ENCODE peak calls at places on chromosomes 2 and 18, in ten cellular contexts. E, Z, G, T, R, L, Q, U, P and O are unnamed samples.

GRCh38 chr18:21786526-21786925 is 45.9 kb downstream of the MIB1 start:
- DNase-seq in E (no peak), Z (no peak), G (no peak), T (no peak), R (no peak), L (no peak), Q (no peak), U (no peak), P (no peak), O (no peak)

GRCh38 chr2:239002960-239003932 is 155.4 kb downstream of the TWIST2 start:
- DNase-seq in E (peak), Z (no peak), G (peak), T (peak), R (no peak), L (no peak), Q (no peak), U (peak), P (no peak), O (no peak)

GRCh38 chr2:119888673-119889072 is 124.2 kb upstream of the EPB41L5 start:
- DNase-seq in E (no peak), Z (no peak), G (no peak), T (no peak), R (no peak), L (no peak), Q (no peak), U (peak), P (no peak), O (no peak)

GRCh38 chr2:166234112-166234846 is 106.5 kb upstream of the SCN1A start:
- DNase-seq in E (no peak), Z (no peak), G (no peak), T (no peak), R (no peak), L (peak), Q (no peak), U (peak), P (no peak), O (no peak)

GRCh38 chr2:59458862-59459261 is 1094.6 kb downstream of the BCL11A start:
- DNase-seq in E (no peak), Z (no peak), G (peak), T (no peak), R (no peak), L (no peak), Q (no peak), U (no peak), P (no peak), O (no peak)

GRCh38 chr2:65940856-65941255 is 494.1 kb upstream of the MEIS1 start:
- DNase-seq in E (no peak), Z (no peak), G (no peak), T (no peak), R (no peak), L (no peak), Q (no peak), U (no peak), P (no peak), O (no peak)

GRCh38 chr2:113992090-113992489 is 102.2 kb downstream of the ACTR3 start:
- DNase-seq in E (no peak), Z (no peak), G (no peak), T (no peak), R (no peak), L (no peak), Q (no peak), U (peak), P (no peak), O (no peak)

GRCh38 chr18:23635283-23636040 is 27.2 kb downstream of the ANKRD29 start:
- DNase-seq in E (no peak), Z (no peak), G (peak), T (no peak), R (no peak), L (no peak), Q (no peak), U (peak), P (no peak), O (no peak)

GRCh38 chr2:35298493-35298892 is 1057.1 kb upstream of the CRIM1 start:
- DNase-seq in E (no peak), Z (no peak), G (no peak), T (no peak), R (no peak), L (peak), Q (no peak), U (peak), P (no peak), O (no peak)

GRCh38 chr2:108390340-108390739 is 12.6 kb downstream of the SULT1C4 start:
- DNase-seq in E (no peak), Z (no peak), G (no peak), T (no peak), R (no peak), L (no peak), Q (no peak), U (no peak), P (no peak), O (no peak)

GRCh38 chr2:70978388-70979357 is at the start of gene ANKRD53:
- DNase-seq in E (peak), Z (no peak), G (peak), T (peak), R (peak), L (no peak), Q (no peak), U (peak), P (peak), O (peak)

GRCh38 chr2:24971300-24971549 is 530 bp downstream of the DNAJC27 start:
- DNase-seq in E (no peak), Z (no peak), G (no peak), T (no peak), R (no peak), L (no peak), Q (no peak), U (no peak), P (no peak), O (no peak)

GRCh38 chr2:181947273-181947672 is 38.4 kb upstream of the PPP1R1C start:
- DNase-seq in E (no peak), Z (no peak), G (no peak), T (no peak), R (no peak), L (no peak), Q (no peak), U (no peak), P (no peak), O (no peak)
- H3K4me3 ChIP-seq in E (no peak), Z (no peak), G (no peak), T (no peak), R (no peak), L (no peak), Q (no peak), U (no peak), P (no peak), O (no peak)

GRCh38 chr18:77321823-77322805 is 72.5 kb downstream of the GALR1 start:
- DNase-seq in E (peak), Z (no peak), G (no peak), T (no peak), R (no peak), L (no peak), Q (no peak), U (no peak), P (no peak), O (no peak)
- H3K4me3 ChIP-seq in E (no peak), Z (no peak), G (no peak), T (no peak), R (no peak), L (no peak), Q (no peak), U (no peak), P (no peak), O (no peak)

GRCh38 chr2:8552264-8552913 is 129.5 kb upstream of the ID2 start:
- DNase-seq in E (peak), Z (no peak), G (no peak), T (no peak), R (peak), L (no peak), Q (no peak), U (no peak), P (peak), O (peak)
- H3K4me3 ChIP-seq in E (no peak), Z (no peak), G (no peak), T (no peak), R (no peak), L (no peak), Q (no peak), U (no peak), P (no peak), O (no peak)

GRCh38 chr2:241508240-241508509 is 209 bp downstream of the STK25 start:
- DNase-seq in E (no peak), Z (no peak), G (peak), T (no peak), R (no peak), L (no peak), Q (no peak), U (no peak), P (no peak), O (no peak)

GRCh38 chr2:241511091-241511741 is 2.8 kb upstream of the STK25 start:
- DNase-seq in E (no peak), Z (no peak), G (no peak), T (no peak), R (peak), L (no peak), Q (no peak), U (no peak), P (no peak), O (no peak)

GRCh38 chr2:241507430-241508239 is 749 bp downstream of the STK25 start:
- DNase-seq in E (no peak), Z (no peak), G (peak), T (peak), R (peak), L (peak), Q (peak), U (peak), P (no peak), O (peak)

GRCh38 chr2:241508510-241509407 is at the start of gene STK25:
- DNase-seq in E (peak), Z (peak), G (peak), T (peak), R (peak), L (peak), Q (peak), U (peak), P (peak), O (peak)

GRCh38 chr2:241509408-241509784 is 1.0 kb upstream of the STK25 start:
- DNase-seq in E (no peak), Z (no peak), G (peak), T (no peak), R (no peak), L (no peak), Q (no peak), U (no peak), P (no peak), O (no peak)
- H3K4me3 ChIP-seq in E (peak), Z (peak), G (peak), T (peak), R (no peak), L (peak), Q (no peak), U (peak), P (peak), O (peak)

GRCh38 chr2:174594451-174594850 is 3.2 kb downstream of the WIPF1 start:
- DNase-seq in E (no peak), Z (no peak), G (no peak), T (no peak), R (no peak), L (no peak), Q (no peak), U (no peak), P (no peak), O (no peak)

GRCh38 chr2:174595904-174596397 is 1.7 kb downstream of the WIPF1 start:
- DNase-seq in E (no peak), Z (no peak), G (no peak), T (no peak), R (no peak), L (no peak), Q (no peak), U (peak), P (no peak), O (no peak)

GRCh38 chr2:174593574-174594203 is 3.9 kb downstream of the WIPF1 start:
- DNase-seq in E (peak), Z (no peak), G (no peak), T (no peak), R (no peak), L (no peak), Q (peak), U (peak), P (no peak), O (no peak)

GRCh38 chr2:174596994-174597346 is 634 bp downstream of the WIPF1 start:
- DNase-seq in E (no peak), Z (no peak), G (no peak), T (no peak), R (no peak), L (no peak), Q (no peak), U (no peak), P (no peak), O (no peak)

GRCh38 chr2:174595415-174595814 is 2.2 kb downstream of the WIPF1 start:
- DNase-seq in E (no peak), Z (no peak), G (no peak), T (no peak), R (no peak), L (no peak), Q (no peak), U (no peak), P (no peak), O (no peak)
- H3K4me3 ChIP-seq in E (no peak), Z (no peak), G (no peak), T (peak), R (no peak), L (no peak), Q (peak), U (peak), P (peak), O (no peak)

GRCh38 chr2:226423498-226423960 is 376.1 kb downstream of the IRS1 start:
- DNase-seq in E (no peak), Z (no peak), G (no peak), T (no peak), R (no peak), L (no peak), Q (peak), U (peak), P (no peak), O (no peak)
- H3K4me3 ChIP-seq in E (no peak), Z (no peak), G (no peak), T (no peak), R (no peak), L (no peak), Q (no peak), U (no peak), P (peak), O (no peak)

GRCh38 chr2:147467441-147467840 is 377.4 kb upstream of the ACVR2A start:
- DNase-seq in E (no peak), Z (no peak), G (no peak), T (no peak), R (no peak), L (no peak), Q (no peak), U (no peak), P (no peak), O (no peak)

GRCh38 chr2:147464737-147465437 is 379.9 kb upstream of the ACVR2A start:
- DNase-seq in E (no peak), Z (no peak), G (no peak), T (no peak), R (no peak), L (no peak), Q (no peak), U (no peak), P (no peak), O (no peak)

GRCh38 chr2:147460140-147460539 is 384.7 kb upstream of the ACVR2A start:
- DNase-seq in E (no peak), Z (no peak), G (no peak), T (no peak), R (no peak), L (no peak), Q (no peak), U (peak), P (no peak), O (no peak)

GRCh38 chr2:147468349-147468748 is 376.5 kb upstream of the ACVR2A start:
- DNase-seq in E (no peak), Z (no peak), G (no peak), T (no peak), R (no peak), L (no peak), Q (no peak), U (no peak), P (no peak), O (no peak)

GRCh38 chr2:147463881-147464520 is 380.8 kb upstream of the ACVR2A start:
- DNase-seq in E (peak), Z (no peak), G (no peak), T (no peak), R (no peak), L (peak), Q (no peak), U (no peak), P (no peak), O (no peak)
- H3K4me3 ChIP-seq in E (no peak), Z (no peak), G (no peak), T (no peak), R (no peak), L (no peak), Q (no peak), U (no peak), P (no peak), O (no peak)

GRCh38 chr2:197675711-197676188 is 363 bp upstream of the RFTN2 start:
- DNase-seq in E (no peak), Z (no peak), G (peak), T (no peak), R (no peak), L (no peak), Q (no peak), U (peak), P (no peak), O (no peak)
- H3K4me3 ChIP-seq in E (no peak), Z (peak), G (no peak), T (peak), R (peak), L (no peak), Q (no peak), U (peak), P (peak), O (peak)